ENCODE peak calls at places on chromosomes 11 and 22, in eight cellular contexts. Z, N, S, V, U, H, E and O are unnamed samples.

GRCh38 chr22:32079110-32080089 is 36.3 kb downstream of the SLC5A1 start:
- DNase-seq in S (no peak), U (peak), V (no peak), H (no peak), Z (no peak), E (peak), N (no peak), O (no peak)

GRCh38 chr11:119315139-119316016 is 1.6 kb downstream of the MCAM start:
- DNase-seq in Z (no peak), U (peak), V (no peak), N (peak), S (no peak), H (peak), E (no peak), O (no peak)

GRCh38 chr22:29855611-29856181 is 17.6 kb upstream of the ASCC2 start:
- DNase-seq in E (no peak), N (no peak), U (no peak), H (no peak), V (peak), Z (no peak), S (no peak), O (no peak)

GRCh38 chr11:128026596-128026995 is 560.8 kb downstream of the ETS1 start:
- DNase-seq in E (no peak), S (no peak), N (no peak), Z (no peak), H (no peak), U (peak), V (peak), O (no peak)

GRCh38 chr11:74642912-74643311 is 50.5 kb downstream of the POLD3 start:
- DNase-seq in V (peak), N (no peak), H (no peak), U (no peak), Z (no peak), S (no peak), E (no peak), O (no peak)

GRCh38 chr11:118434553-118435232 is 1.6 kb upstream of the KMT2A start:
- DNase-seq in V (peak), E (peak), S (no peak), Z (no peak), N (peak), H (no peak), U (peak), O (peak)

GRCh38 chr11:13229675-13230359 is 47.8 kb upstream of the BMAL1 start:
- DNase-seq in V (no peak), N (no peak), S (no peak), H (no peak), U (no peak), Z (no peak), E (no peak), O (no peak)

GRCh38 chr11:105298630-105299029 is 159.1 kb upstream of the CARD18 start:
- DNase-seq in V (no peak), E (no peak), Z (no peak), N (no peak), S (no peak), H (no peak), U (no peak), O (no peak)

GRCh38 chr11:47105974-47106373 is 70.7 kb downstream of the ARFGAP2 start:
- DNase-seq in V (no peak), N (no peak), U (no peak), S (no peak), E (no peak), H (no peak), Z (no peak), O (no peak)

GRCh38 chr11:83042966-83043711 is 28.6 kb downstream of the RAB30 start:
- DNase-seq in Z (no peak), S (no peak), U (no peak), N (no peak), E (no peak), H (no peak), V (no peak), O (no peak)

GRCh38 chr11:14905104-14906033 is 13.3 kb upstream of the CYP2R1 start:
- DNase-seq in V (peak), N (no peak), H (no peak), E (peak), S (peak), Z (peak), U (no peak), O (peak)

GRCh38 chr11:65932558-65932919 is 12.7 kb upstream of the TSGA10IP start:
- DNase-seq in V (peak), Z (no peak), N (no peak), H (no peak), E (no peak), U (peak), S (no peak), O (no peak)

GRCh38 chr22:23709107-23709506 is 18.3 kb downstream of the RGL4 start:
- DNase-seq in Z (no peak), N (no peak), V (no peak), E (no peak), S (no peak), H (no peak), U (no peak), O (no peak)

GRCh38 chr11:47786373-47786772 is 19.2 kb upstream of the FNBP4 start:
- DNase-seq in V (no peak), N (no peak), H (no peak), S (no peak), Z (no peak), E (no peak), U (no peak), O (no peak)

GRCh38 chr22:24592846-24593809 is at the start of gene LRRC75B:
- DNase-seq in N (peak), E (peak), U (peak), S (peak), H (peak), V (peak), Z (no peak), O (peak)